ENCODE peak calls at places on chromosomes 4 and X, in five cellular contexts. Z, K, J, A and C are unnamed samples.

GRCh38 chrX:72621619-72622485 is 49.2 kb upstream of the HDAC8 start:
- DNase-seq in J (no peak), A (no peak), K (no peak), Z (peak; percentile 24), C (no peak)

GRCh38 chr4:82889287-82889686 is 1.7 kb downstream of the SEC31A start:
- DNase-seq in J (no peak), A (no peak), Z (no peak), K (no peak), C (no peak)

GRCh38 chrX:69113723-69114122 is 51.5 kb downstream of the PJA1 start:
- DNase-seq in K (no peak), A (no peak), J (no peak), Z (no peak), C (no peak)

GRCh38 chr4:65316534-65316933 is 353.8 kb downstream of the EPHA5 start:
- DNase-seq in K (no peak), J (no peak), Z (no peak), A (no peak), C (no peak)

GRCh38 chr4:87840149-87840548 is 7.4 kb downstream of the MEPE start:
- DNase-seq in K (no peak), J (no peak), Z (no peak), A (no peak), C (no peak)

GRCh38 chrX:53824686-53825085 is 138.2 kb upstream of the HUWE1 start:
- DNase-seq in Z (no peak), J (no peak), A (no peak), K (no peak), C (no peak)

GRCh38 chr4:44017422-44017739 is 431.2 kb downstream of the KCTD8 start:
- DNase-seq in Z (no peak), K (no peak), A (no peak), J (no peak), C (no peak)

GRCh38 chr4:75696036-75696435 is 22.8 kb upstream of the G3BP2 start:
- DNase-seq in Z (no peak), K (no peak), J (no peak), A (peak; percentile 60), C (no peak)

GRCh38 chr4:112523764-112524505 is 8.0 kb upstream of the NEUROG2 start:
- DNase-seq in A (peak; percentile 76), J (no peak), K (peak; percentile 68), Z (no peak), C (no peak)

GRCh38 chr4:1757836-1758235 is 35.3 kb upstream of the FGFR3 start:
- DNase-seq in A (no peak), K (no peak), Z (no peak), J (no peak), C (no peak)

GRCh38 chr4:118935819-118936218 is 47.2 kb downstream of the SYNPO2 start:
- DNase-seq in Z (no peak), J (no peak), A (no peak), K (no peak), C (no peak)

GRCh38 chrX:45740291-45740690 is 539.6 kb upstream of the DIPK2B start:
- DNase-seq in J (no peak), Z (no peak), K (no peak), A (no peak), C (no peak)

GRCh38 chr4:67568820-67569219 is 10.3 kb downstream of the STAP1 start:
- DNase-seq in Z (no peak), A (no peak), J (no peak), K (no peak), C (no peak)

GRCh38 chr4:168218663-168219062 is 99.9 kb downstream of the DDX60 start:
- DNase-seq in K (no peak), Z (no peak), J (no peak), A (no peak), C (no peak)

GRCh38 chr4:89303989-89304388 is 3.6 kb downstream of the GPRIN3 start:
- DNase-seq in J (no peak), A (no peak), K (no peak), Z (no peak), C (no peak)

GRCh38 chrX:134542485-134542884 is 82.5 kb downstream of the HPRT1 start:
- DNase-seq in K (peak; percentile 64), A (no peak), Z (no peak), J (no peak), C (no peak)

GRCh38 chr4:65046496-65047101 is 623.7 kb downstream of the EPHA5 start:
- DNase-seq in A (no peak), J (no peak), K (no peak), Z (no peak), C (no peak)

GRCh38 chr4:85790582-85790981 is 315.6 kb downstream of the ARHGAP24 start:
- DNase-seq in J (no peak), A (no peak), Z (no peak), K (no peak), C (no peak)

GRCh38 chr4:42995343-42995944 is 102.9 kb downstream of the GRXCR1 start:
- DNase-seq in Z (no peak), K (no peak), J (no peak), A (no peak), C (no peak)

GRCh38 chr4:88010921-88011320 is 3.5 kb downstream of the PKD2 start:
- DNase-seq in K (no peak), J (no peak), Z (no peak), A (no peak), C (no peak)

GRCh38 chr4:182888894-182889293 is 28.3 kb downstream of the DCTD start:
- DNase-seq in K (no peak), A (no peak), J (no peak), Z (no peak), C (no peak)

GRCh38 chrX:39070009-39070408 is 268.8 kb downstream of the MID1IP1 start:
- DNase-seq in K (no peak), J (no peak), Z (no peak), A (no peak), C (no peak)

GRCh38 chrX:136259543-136259942 is 8.3 kb upstream of the MAP7D3 start:
- DNase-seq in K (no peak), A (no peak), Z (no peak), J (no peak), C (no peak)

GRCh38 chr4:174210952-174211490 is 72.4 kb downstream of the FBXO8 start:
- DNase-seq in J (no peak), Z (no peak), A (no peak), K (no peak), C (no peak)

GRCh38 chrX:46576458-46576857 is 2.9 kb downstream of the CHST7 start:
- DNase-seq in J (no peak), Z (no peak), K (no peak), A (no peak), C (no peak)

GRCh38 chrX:136768469-136769084 is 12.2 kb downstream of the ARHGEF6 start:
- DNase-seq in K (peak; percentile 44), Z (no peak), J (peak; percentile 73), A (peak; percentile 37), C (peak; percentile 68)

GRCh38 chr4:173189117-173189693 is 20.6 kb downstream of the GALNT7 start:
- DNase-seq in K (no peak), J (no peak), A (no peak), Z (no peak), C (no peak)

GRCh38 chr4:104716584-104716983 is 221.9 kb upstream of the CXXC4 start:
- DNase-seq in Z (no peak), K (no peak), J (no peak), A (no peak), C (no peak)

GRCh38 chr4:59180969-59181368 is 2019.2 kb upstream of the ADGRL3 start:
- DNase-seq in J (no peak), K (no peak), Z (no peak), A (no peak), C (no peak)

GRCh38 chr4:48223633-48224295 is 45.9 kb downstream of the TEC start:
- DNase-seq in K (no peak), Z (no peak), A (no peak), J (no peak), C (no peak)

GRCh38 chr4:101701551-101701950 is 89.0 kb upstream of the BANK1 start:
- DNase-seq in J (no peak), K (no peak), Z (no peak), A (no peak), C (no peak)

GRCh38 chr4:40672528-40673522 is 43.2 kb upstream of the RBM47 start:
- DNase-seq in K (no peak), J (no peak), Z (peak; percentile 98), A (no peak), C (no peak)

GRCh38 chr4:18935956-18936355 is 914.4 kb upstream of the LCORL start:
- DNase-seq in A (no peak), K (no peak), J (no peak), Z (no peak), C (no peak)
- TF ChIP-seq EP300 in A (no peak), K (no peak), J (no peak), Z (no peak), C (no peak)

DNA sequence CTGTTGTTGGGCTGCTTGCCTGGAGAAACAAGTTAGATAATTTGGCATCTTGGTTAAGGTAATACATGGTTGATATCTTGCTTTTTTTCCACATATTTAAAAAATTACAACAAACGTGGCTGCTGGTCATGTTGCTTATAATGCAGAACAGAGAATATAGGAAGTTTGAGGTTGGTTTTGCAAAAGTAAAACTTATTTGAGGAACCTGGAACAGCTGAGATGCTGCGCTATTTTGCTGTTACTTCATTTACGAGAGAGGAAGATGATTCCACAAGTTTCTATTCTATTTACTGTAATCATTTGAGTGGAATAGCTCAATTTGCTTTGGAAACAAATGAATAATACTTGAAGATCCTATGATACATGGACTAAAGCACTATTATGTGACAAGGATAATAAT is 118.9 kb downstream of the TMA16 start:
- DNase-seq in J (no peak), A (no peak), Z (no peak), K (no peak), C (no peak)
- H3K27ac ChIP-seq in J (no peak overlapping the region), A (peak overlapping the region; percentile 37), Z (no peak overlapping the region), K (no peak overlapping the region), C (no peak overlapping the region)

DNA sequence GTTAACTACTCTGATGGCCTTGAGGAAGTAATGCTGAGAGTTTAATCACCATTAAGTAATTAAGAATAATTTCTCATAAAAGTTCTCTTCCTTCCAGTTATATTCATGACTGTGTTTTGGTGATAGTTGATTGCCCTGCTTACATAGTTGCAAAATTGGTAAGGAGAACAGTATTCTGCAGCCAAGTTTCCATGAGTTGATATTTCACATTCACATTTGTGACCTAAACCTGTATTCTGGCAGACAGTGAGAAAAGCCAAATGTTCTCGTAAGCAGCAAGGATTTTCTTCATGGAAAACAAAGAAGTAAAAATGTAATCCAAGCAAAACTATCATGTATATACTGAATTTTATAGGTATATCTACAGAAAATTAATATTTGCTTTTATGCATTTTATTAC is 187.8 kb upstream of the NUDT6 start:
- DNase-seq in A (no peak), Z (no peak), J (no peak), K (no peak), C (no peak)
- TF ChIP-seq EP300 in A (no peak), Z (no peak), J (peak; percentile 71), K (no peak), C (no peak)

DNA sequence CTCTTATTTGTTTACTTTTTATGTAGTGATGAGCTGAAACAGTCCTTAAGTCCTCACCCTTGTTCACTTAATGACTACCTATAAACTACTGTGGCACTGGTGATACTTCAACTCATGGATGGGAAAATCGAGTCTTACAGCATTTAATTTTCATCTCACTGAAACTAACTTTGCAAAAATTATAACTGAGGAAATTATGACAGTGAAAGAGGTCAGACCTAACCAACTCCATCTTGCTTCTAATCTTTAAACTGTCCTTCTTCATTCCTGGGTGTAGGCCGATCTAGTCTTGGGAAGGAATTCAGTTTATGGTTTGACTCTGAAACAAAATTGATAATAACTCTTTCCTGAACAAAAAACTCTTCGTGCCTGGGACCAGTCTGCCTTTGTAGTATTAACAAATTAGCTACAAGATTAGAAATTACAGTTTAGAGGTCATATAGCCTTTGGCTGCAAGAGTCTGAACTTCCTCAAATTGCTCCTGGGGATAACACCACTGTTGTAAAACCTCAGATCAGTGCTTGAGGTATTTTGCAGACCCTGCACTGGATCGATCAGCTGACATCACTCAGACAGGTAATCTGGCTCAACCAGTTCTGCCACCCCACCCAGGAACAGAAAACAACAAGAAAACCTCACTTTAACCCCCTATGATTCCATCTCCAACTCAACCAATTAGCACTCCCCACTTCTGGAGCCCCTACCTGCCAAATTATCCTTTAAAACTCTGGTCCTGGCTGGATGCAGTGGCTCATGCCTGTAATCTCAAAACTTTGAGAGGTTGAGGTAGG is 995.7 kb upstream of the PRKX start:
- DNase-seq in Z (no peak), K (no peak), J (no peak), A (no peak), C (no peak)
- H3K27ac ChIP-seq in Z (no peak overlapping the region), K (no peak overlapping the region), J (no peak overlapping the region), A (no peak overlapping the region), C (no peak overlapping the region)